ENCODE peak calls at places on chromosome 4, in nine cellular contexts. I is IMR-90, C is H54, L is A549, O is stomach, U is suprapubic skin, A is K562, N is HCT116, S is body of pancreas. Y is an unnamed sample.

GRCh38 chr4:150583287-150584197 is 1.6 kb downstream of the MAB21L2 start:
- DNase-seq in C (no peak), S (no peak), L (no peak), U (peak; percentile 52), A (no peak), I (peak; percentile 47), O (no peak), N (no peak), Y (no peak)

GRCh38 chr4:149203256-149204001 is 612.2 kb downstream of the IQCM start:
- DNase-seq in I (peak; percentile 41), L (no peak), A (no peak), U (no peak), S (no peak), N (no peak), O (no peak), C (no peak), Y (peak; percentile 4)

GRCh38 chr4:129240816-129241215 is 144.9 kb downstream of the C4orf33 start:
- DNase-seq in N (no peak), U (no peak), L (no peak), O (no peak), C (no peak), A (no peak), I (no peak), S (peak; percentile 35), Y (no peak)

GRCh38 chr4:169188204-169188603 is 82.6 kb downstream of the SH3RF1 start:
- DNase-seq in I (no peak), S (no peak), O (no peak), A (no peak), L (no peak), C (no peak), N (no peak), U (no peak), Y (no peak)

GRCh38 chr4:149264093-149264733 is 551.4 kb downstream of the IQCM start:
- DNase-seq in L (peak; percentile 55), I (peak; percentile 74), U (no peak), C (peak; percentile 1), N (peak; percentile 48), S (peak; percentile 20), O (peak; percentile 25), A (peak; percentile 6), Y (peak; percentile 23)

GRCh38 chr4:183906736-183907651 is 1.9 kb downstream of the STOX2 start:
- DNase-seq in U (no peak), N (no peak), L (no peak), I (no peak), C (no peak), A (no peak), O (no peak), S (no peak), Y (no peak)

GRCh38 chr4:164136181-164136616 is 617.7 kb upstream of the SMIM31 start:
- DNase-seq in A (no peak), U (no peak), I (peak; percentile 1), O (no peak), N (peak; percentile 19), L (no peak), C (no peak), S (no peak), Y (peak; percentile 34)

GRCh38 chr4:69642961-69643360 is 3.5 kb upstream of the UGT2A2 start:
- DNase-seq in L (no peak), S (no peak), O (no peak), U (no peak), N (no peak), C (no peak), A (no peak), I (no peak), Y (no peak)

GRCh38 chr4:71974681-71975080 is 57.1 kb upstream of the NPFFR2 start:
- DNase-seq in I (peak; percentile 6), N (no peak), L (peak; percentile 0), S (no peak), A (no peak), U (no peak), C (no peak), O (no peak), Y (no peak)

GRCh38 chr4:98519268-98519993 is 139.0 kb downstream of the TSPAN5 start:
- DNase-seq in S (no peak), L (no peak), I (peak; percentile 76), U (no peak), C (no peak), N (no peak), O (no peak), A (no peak), Y (no peak)

GRCh38 chr4:85946821-85947220 is 413.0 kb downstream of the MAPK10 start:
- DNase-seq in I (no peak), O (no peak), A (no peak), N (no peak), S (no peak), C (no peak), U (no peak), L (no peak), Y (no peak)

GRCh38 chr4:148007303-148007702 is 275.4 kb downstream of the ARHGAP10 start:
- DNase-seq in O (no peak), U (no peak), S (peak; percentile 11), N (peak; percentile 72), I (peak; percentile 99), C (peak; percentile 53), A (peak; percentile 9), L (peak; percentile 85), Y (no peak)

GRCh38 chr4:25154594-25155265 is 5.5 kb downstream of the SEPSECS start:
- DNase-seq in N (no peak), L (no peak), I (no peak), O (peak; percentile 31), S (peak; percentile 46), A (no peak), U (no peak), C (no peak), Y (no peak)

GRCh38 chr4:59869559-59869958 is 1330.6 kb upstream of the ADGRL3 start:
- DNase-seq in U (no peak), S (no peak), N (no peak), L (no peak), A (no peak), I (no peak), C (no peak), O (no peak), Y (no peak)

GRCh38 chr4:54525602-54526001 is 132.2 kb upstream of the KIT start:
- DNase-seq in S (no peak), I (peak; percentile 91), O (no peak), L (peak; percentile 15), U (no peak), A (no peak), C (peak; percentile 30), N (no peak), Y (no peak)

GRCh38 chr4:52861879-52862604 is at the start of gene RASL11B:
- DNase-seq in N (peak; percentile 4), L (peak; percentile 40), C (peak; percentile 47), I (peak; percentile 52), O (peak; percentile 89), A (peak; percentile 95), S (peak; percentile 84), U (peak; percentile 80), Y (peak; percentile 88)
- TF ChIP-seq POLR2A in N (no peak), L (peak; percentile 13), C (peak; percentile 71), I (no peak), O (no peak), A (peak; percentile 50), S (peak; percentile 51), U (peak; percentile 33), Y (no peak)

GRCh38 chr4:34108456-34108855 is 2135.9 kb downstream of the ARAP2 start:
- DNase-seq in I (peak; percentile 13), O (no peak), C (no peak), A (no peak), L (no peak), N (no peak), S (no peak), U (no peak), Y (no peak)

GRCh38 chr4:34112573-34112972 is 2131.7 kb downstream of the ARAP2 start:
- DNase-seq in S (no peak), I (no peak), U (no peak), N (no peak), L (no peak), C (no peak), O (no peak), A (no peak), Y (no peak)
- TF ChIP-seq POLR2A in S (no peak), I (no peak), U (no peak), N (no peak), L (no peak), C (no peak), O (no peak), A (no peak), Y (no peak)

DNA sequence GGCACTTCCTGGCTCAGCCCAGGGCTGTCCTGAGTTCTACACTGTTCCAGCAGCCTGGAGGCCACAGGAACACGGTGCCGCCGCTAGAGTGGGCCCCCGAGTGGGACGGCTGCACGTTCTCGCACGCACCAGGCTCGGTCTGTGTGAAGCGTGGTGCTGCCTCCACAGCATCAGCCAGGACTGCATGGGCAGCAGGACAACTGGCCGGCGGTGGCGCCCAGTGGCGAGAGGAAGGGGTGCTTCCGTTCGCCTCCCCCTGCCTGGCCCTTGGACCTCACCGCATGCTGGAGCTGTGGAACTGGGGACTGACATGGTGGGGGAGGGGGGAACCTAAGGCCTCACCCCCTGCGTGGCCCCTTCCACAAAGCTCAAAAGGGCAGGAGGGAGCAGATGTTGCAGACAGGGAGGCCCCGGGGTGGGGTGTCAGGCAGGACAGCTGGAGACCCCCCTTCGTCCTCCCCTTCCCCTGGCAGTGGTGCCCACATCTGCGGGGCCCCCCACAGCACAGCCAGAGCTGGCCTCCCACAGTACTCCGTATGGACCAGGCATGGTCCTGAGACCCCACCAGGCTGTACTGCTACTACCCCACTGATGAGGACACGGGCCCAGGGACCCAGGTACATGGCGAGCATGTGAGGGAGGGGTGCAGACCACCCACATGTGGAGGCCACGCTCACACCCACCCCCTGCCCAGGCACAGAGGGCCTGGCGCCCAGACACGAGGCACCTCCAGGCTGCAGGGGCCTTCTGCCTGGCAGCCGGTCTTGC is 58.5 kb downstream of the ACOX3 start:
- DNase-seq in A (no peak), C (no peak), N (no peak), S (no peak), L (no peak), O (no peak), U (no peak), I (no peak), Y (no peak)
- TF ChIP-seq POLR2A in A (no peak), C (no peak), N (no peak), S (no peak), L (no peak), O (no peak), U (no peak), I (no peak), Y (no peak)

DNA sequence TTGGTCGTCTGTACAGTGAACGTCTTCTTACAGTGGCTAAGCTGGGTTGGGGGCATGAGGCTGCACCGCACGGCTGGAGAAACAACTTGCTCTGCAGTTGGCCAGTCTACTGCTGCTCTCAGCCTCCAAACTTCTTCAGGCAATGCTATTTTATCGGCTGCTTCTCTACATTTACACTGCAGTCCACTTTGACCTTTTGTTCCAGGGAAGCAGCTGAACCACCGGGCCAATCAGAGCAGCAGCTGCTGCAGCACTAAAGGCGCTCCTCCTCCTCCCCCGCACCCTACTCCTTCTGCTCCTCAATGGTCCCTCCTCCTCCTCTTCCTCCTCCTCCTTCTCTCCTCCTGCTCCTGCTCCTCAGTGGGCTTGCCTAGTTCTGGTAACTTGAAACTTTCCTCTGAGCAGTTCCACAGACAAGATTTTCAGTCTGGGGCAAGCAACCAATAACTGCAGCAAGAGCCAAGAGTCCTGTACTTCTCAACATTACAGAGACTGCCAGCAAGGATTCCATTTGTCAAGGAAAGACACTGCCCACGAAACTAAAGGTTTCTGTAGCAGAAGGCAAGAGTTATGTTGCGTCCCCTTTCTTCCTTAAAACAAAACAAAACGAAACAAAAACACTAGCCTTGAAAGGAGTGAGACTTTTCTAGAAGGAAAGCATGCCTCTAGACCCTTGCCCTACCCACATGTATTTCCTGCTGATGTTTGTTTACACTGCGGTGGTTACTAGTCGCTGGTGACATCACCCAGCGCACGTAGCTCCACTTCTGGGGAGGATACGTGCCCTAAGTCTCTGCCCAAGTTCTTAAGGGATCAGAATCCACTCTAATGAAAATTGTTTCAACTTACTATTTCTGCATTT is 125.7 kb upstream of the NAP1L5 start:
- DNase-seq in I (peak; percentile 98), A (peak; percentile 85), N (peak; percentile 29), S (peak; percentile 96), C (peak; percentile 22), O (peak; percentile 89), U (peak; percentile 87), L (peak; percentile 88), Y (peak; percentile 89)
- TF ChIP-seq POLR2A in I (peak; percentile 79), A (peak; percentile 59), N (no peak), S (peak; percentile 96), C (no peak), O (peak; percentile 43), U (peak; percentile 36), L (peak; percentile 45), Y (peak; percentile 84)

Y was measured in erythroblast.